ENCODE peak calls at places on chromosomes 16 and 17, in nine cellular contexts. L is breast epithelium; Y is activated effector memory CD4-positive, alpha-beta T cell treated with anti-CD3 and anti-CD28 coated beads, Interleukin-2, amount 50 U/mL, for 16 hours; U is bronchial epithelial cell; H is T-cell; F is HEK293T; W is T-helper 2 cell; Q is NB4; M is M059J. T is an unnamed sample.
A peak's percentile ranks its signal among the peaks of the same experiment; 100 is the strongest.

GRCh38 chr17:58172369-58173071 is 5.7 kb downstream of the OR4D2 start:
- DNase-seq in L (no peak), Y (peak; percentile 71), U (peak; percentile 52), H (peak; percentile 34), F (peak; percentile 64), W (no peak), Q (peak; percentile 55), M (peak; percentile 45), T (peak; percentile 38)

GRCh38 chr17:22410136-22410535 is 717.8 kb downstream of the KCNJ18 start:
- DNase-seq in L (no peak), Y (no peak), U (no peak), H (no peak), F (no peak), W (no peak), Q (no peak), M (no peak), T (no peak)

GRCh38 chr17:3043737-3044365 is 19.6 kb downstream of the OR1D5 start:
- DNase-seq in L (no peak), Y (no peak), U (no peak), H (no peak), F (peak; percentile 26), W (no peak), Q (peak; percentile 45), M (no peak), T (no peak)

GRCh38 chr17:2122641-2123302 is 67.9 kb downstream of the HIC1 start:
- DNase-seq in L (peak; percentile 63), Y (no peak), U (peak; percentile 87), H (no peak), F (no peak), W (no peak), Q (peak; percentile 79), M (no peak), T (no peak)

GRCh38 chr17:74429604-74430384 is 2.1 kb upstream of the GPRC5C start:
- DNase-seq in L (peak; percentile 41), Y (no peak), U (peak; percentile 13), H (no peak), F (no peak), W (no peak), Q (peak; percentile 49), M (peak; percentile 42), T (no peak)

GRCh38 chr16:4392382-4393242 is 21.0 kb downstream of the VASN start:
- DNase-seq in L (peak; percentile 82), Y (no peak), U (peak; percentile 62), H (no peak), F (no peak), W (no peak), Q (no peak), M (no peak), T (no peak)

GRCh38 chr16:3166505-3166886 is 21.5 kb upstream of the OR1F1 start:
- DNase-seq in L (no peak), Y (no peak), U (no peak), H (no peak), F (no peak), W (no peak), Q (no peak), M (no peak), T (no peak)

GRCh38 chr16:21599994-21600773 is 807 bp downstream of the METTL9 start:
- DNase-seq in L (no peak), Y (no peak), U (peak; percentile 68), H (no peak), F (peak; percentile 54), W (no peak), Q (peak; percentile 66), M (peak; percentile 55), T (peak; percentile 24)

GRCh38 chr16:57190136-57190535 is 4.0 kb downstream of the RSPRY1 start:
- DNase-seq in L (no peak), Y (no peak), U (no peak), H (no peak), F (no peak), W (no peak), Q (no peak), M (no peak), T (no peak)

GRCh38 chr17:29726721-29727252 is 104.1 kb upstream of the CORO6 start:
- DNase-seq in L (no peak), Y (no peak), U (peak; percentile 59), H (no peak), F (no peak), W (no peak), Q (peak; percentile 87), M (peak; percentile 29), T (no peak)

GRCh38 chr17:27882162-27882840 is 10.9 kb downstream of the LYRM9 start:
- DNase-seq in L (no peak), Y (no peak), U (no peak), H (no peak), F (no peak), W (no peak), Q (no peak), M (no peak), T (no peak)

GRCh38 chr17:22277595-22277994 is 585.3 kb downstream of the KCNJ18 start:
- DNase-seq in L (no peak), Y (peak; percentile 19), U (no peak), H (no peak), F (no peak), W (no peak), Q (no peak), M (no peak), T (no peak)

GRCh38 chr17:81132770-81133723 is 32.3 kb upstream of the PVALEF start:
- DNase-seq in L (no peak), Y (no peak), U (no peak), H (no peak), F (no peak), W (no peak), Q (no peak), M (no peak), T (no peak)

GRCh38 chr17:73293031-73293430 is 18.8 kb downstream of the CDC42EP4 start:
- DNase-seq in L (no peak), Y (no peak), U (no peak), H (no peak), F (no peak), W (no peak), Q (no peak), M (no peak), T (no peak)